ENCODE peak calls at places on chromosomes 4 and X, in nine cellular contexts. One of them, this sample, is unnamed.

GRCh38 chr4:184745747-184746531 is 12.0 kb upstream of the CENPU start:
- DNase-seq in activated CD4-positive, alpha-beta T cell treated with anti-CD3 and anti-CD28 coated beads for 1 hour: peak; percentile 57
- DNase-seq in HL-60: peak; percentile 90
- DNase-seq in heart left ventricle: peak; percentile 78
- DNase-seq in HTR-8/SVneo: peak; percentile 81
- DNase-seq in T-helper 2 cell: peak; percentile 22
- DNase-seq in Ammon's horn: peak; percentile 86
- DNase-seq in uterus: peak; percentile 85
- DNase-seq in choroid plexus epithelial cell: peak; percentile 94
- DNase-seq in this sample: peak; percentile 95

GRCh38 chrX:103818844-103819243 is 13.2 kb downstream of the RAB9B start:
- DNase-seq in Ammon's horn: no peak
- DNase-seq in T-helper 2 cell: no peak
- DNase-seq in activated CD4-positive, alpha-beta T cell treated with anti-CD3 and anti-CD28 coated beads for 1 hour: no peak
- DNase-seq in heart left ventricle: no peak
- DNase-seq in choroid plexus epithelial cell: peak; percentile 10
- DNase-seq in HTR-8/SVneo: no peak
- DNase-seq in uterus: no peak
- DNase-seq in HL-60: no peak
- DNase-seq in this sample: no peak

GRCh38 chr4:123453006-123453685 is 56.6 kb downstream of the SPRY1 start:
- DNase-seq in HTR-8/SVneo: no peak
- DNase-seq in heart left ventricle: no peak
- DNase-seq in activated CD4-positive, alpha-beta T cell treated with anti-CD3 and anti-CD28 coated beads for 1 hour: no peak
- DNase-seq in T-helper 2 cell: no peak
- DNase-seq in HL-60: no peak
- DNase-seq in choroid plexus epithelial cell: peak; percentile 46
- DNase-seq in uterus: no peak
- DNase-seq in Ammon's horn: no peak
- DNase-seq in this sample: no peak

GRCh38 chr4:149164282-149164681 is 651.4 kb downstream of the IQCM start:
- DNase-seq in choroid plexus epithelial cell: peak; percentile 73
- DNase-seq in heart left ventricle: no peak
- DNase-seq in Ammon's horn: no peak
- DNase-seq in activated CD4-positive, alpha-beta T cell treated with anti-CD3 and anti-CD28 coated beads for 1 hour: no peak
- DNase-seq in uterus: no peak
- DNase-seq in HTR-8/SVneo: peak; percentile 25
- DNase-seq in T-helper 2 cell: no peak
- DNase-seq in HL-60: no peak
- DNase-seq in this sample: no peak

GRCh38 chr4:142473960-142474338 is 372.2 kb downstream of the INPP4B start:
- DNase-seq in choroid plexus epithelial cell: no peak
- DNase-seq in HTR-8/SVneo: no peak
- DNase-seq in T-helper 2 cell: no peak
- DNase-seq in activated CD4-positive, alpha-beta T cell treated with anti-CD3 and anti-CD28 coated beads for 1 hour: no peak
- DNase-seq in Ammon's horn: no peak
- DNase-seq in HL-60: no peak
- DNase-seq in uterus: no peak
- DNase-seq in heart left ventricle: no peak
- DNase-seq in this sample: no peak

GRCh38 chr4:1819284-1819683 is 26.2 kb downstream of the FGFR3 start:
- DNase-seq in heart left ventricle: no peak
- DNase-seq in Ammon's horn: no peak
- DNase-seq in uterus: no peak
- DNase-seq in choroid plexus epithelial cell: no peak
- DNase-seq in HL-60: no peak
- DNase-seq in HTR-8/SVneo: no peak
- DNase-seq in activated CD4-positive, alpha-beta T cell treated with anti-CD3 and anti-CD28 coated beads for 1 hour: no peak
- DNase-seq in T-helper 2 cell: no peak
- DNase-seq in this sample: no peak

GRCh38 chrX:10028283-10029104 is 61.3 kb downstream of the CLDN34 start:
- DNase-seq in T-helper 2 cell: no peak
- DNase-seq in choroid plexus epithelial cell: no peak
- DNase-seq in HTR-8/SVneo: no peak
- DNase-seq in Ammon's horn: no peak
- DNase-seq in uterus: no peak
- DNase-seq in activated CD4-positive, alpha-beta T cell treated with anti-CD3 and anti-CD28 coated beads for 1 hour: no peak
- DNase-seq in HL-60: no peak
- DNase-seq in heart left ventricle: no peak
- DNase-seq in this sample: no peak

GRCh38 chr4:101599620-101600019 is 190.9 kb upstream of the BANK1 start:
- DNase-seq in T-helper 2 cell: no peak
- DNase-seq in Ammon's horn: no peak
- DNase-seq in uterus: no peak
- DNase-seq in activated CD4-positive, alpha-beta T cell treated with anti-CD3 and anti-CD28 coated beads for 1 hour: no peak
- DNase-seq in heart left ventricle: no peak
- DNase-seq in HL-60: no peak
- DNase-seq in choroid plexus epithelial cell: peak; percentile 70
- DNase-seq in HTR-8/SVneo: no peak
- DNase-seq in this sample: no peak

GRCh38 chr4:75512336-75513211 is 1.6 kb downstream of the RCHY1 start:
- DNase-seq in choroid plexus epithelial cell: peak; percentile 53
- DNase-seq in T-helper 2 cell: peak; percentile 10
- DNase-seq in Ammon's horn: no peak
- DNase-seq in heart left ventricle: no peak
- DNase-seq in HTR-8/SVneo: peak; percentile 2
- DNase-seq in uterus: no peak
- DNase-seq in activated CD4-positive, alpha-beta T cell treated with anti-CD3 and anti-CD28 coated beads for 1 hour: no peak
- DNase-seq in HL-60: peak; percentile 61
- DNase-seq in this sample: peak; percentile 78

GRCh38 chr4:90445380-90445779 is 318.2 kb downstream of the CCSER1 start:
- DNase-seq in Ammon's horn: no peak
- DNase-seq in HL-60: no peak
- DNase-seq in activated CD4-positive, alpha-beta T cell treated with anti-CD3 and anti-CD28 coated beads for 1 hour: no peak
- DNase-seq in uterus: no peak
- DNase-seq in heart left ventricle: no peak
- DNase-seq in choroid plexus epithelial cell: peak; percentile 66
- DNase-seq in T-helper 2 cell: no peak
- DNase-seq in HTR-8/SVneo: peak; percentile 13
- DNase-seq in this sample: no peak

GRCh38 chr4:24693636-24694035 is 101.7 kb upstream of the SOD3 start:
- DNase-seq in activated CD4-positive, alpha-beta T cell treated with anti-CD3 and anti-CD28 coated beads for 1 hour: no peak
- DNase-seq in heart left ventricle: no peak
- DNase-seq in uterus: no peak
- DNase-seq in HL-60: no peak
- DNase-seq in HTR-8/SVneo: no peak
- DNase-seq in Ammon's horn: no peak
- DNase-seq in T-helper 2 cell: no peak
- DNase-seq in choroid plexus epithelial cell: no peak
- DNase-seq in this sample: no peak

GRCh38 chr4:174316546-174316945 is 32.8 kb downstream of the CEP44 start:
- DNase-seq in heart left ventricle: no peak
- DNase-seq in Ammon's horn: no peak
- DNase-seq in uterus: no peak
- DNase-seq in HL-60: no peak
- DNase-seq in T-helper 2 cell: no peak
- DNase-seq in choroid plexus epithelial cell: no peak
- DNase-seq in activated CD4-positive, alpha-beta T cell treated with anti-CD3 and anti-CD28 coated beads for 1 hour: no peak
- DNase-seq in HTR-8/SVneo: no peak
- DNase-seq in this sample: no peak

GRCh38 chrX:110003167-110004156 is 548 bp downstream of the TMEM164 start:
- DNase-seq in HL-60: peak; percentile 16
- DNase-seq in choroid plexus epithelial cell: no peak
- DNase-seq in Ammon's horn: no peak
- DNase-seq in uterus: peak; percentile 21
- DNase-seq in activated CD4-positive, alpha-beta T cell treated with anti-CD3 and anti-CD28 coated beads for 1 hour: no peak
- DNase-seq in heart left ventricle: peak; percentile 21
- DNase-seq in HTR-8/SVneo: no peak
- DNase-seq in T-helper 2 cell: no peak
- DNase-seq in this sample: peak; percentile 33

GRCh38 chr4:167826281-167826680 is 266.1 kb upstream of the ANXA10 start:
- DNase-seq in HL-60: no peak
- DNase-seq in choroid plexus epithelial cell: peak; percentile 42
- DNase-seq in uterus: no peak
- DNase-seq in HTR-8/SVneo: no peak
- DNase-seq in Ammon's horn: no peak
- DNase-seq in heart left ventricle: no peak
- DNase-seq in T-helper 2 cell: no peak
- DNase-seq in activated CD4-positive, alpha-beta T cell treated with anti-CD3 and anti-CD28 coated beads for 1 hour: no peak
- DNase-seq in this sample: peak; percentile 2

GRCh38 chr4:117137143-117137542 is 51.8 kb upstream of the TRAM1L1 start:
- DNase-seq in HL-60: no peak
- DNase-seq in activated CD4-positive, alpha-beta T cell treated with anti-CD3 and anti-CD28 coated beads for 1 hour: no peak
- DNase-seq in HTR-8/SVneo: no peak
- DNase-seq in choroid plexus epithelial cell: peak; percentile 74
- DNase-seq in T-helper 2 cell: no peak
- DNase-seq in Ammon's horn: no peak
- DNase-seq in uterus: no peak
- DNase-seq in heart left ventricle: no peak
- DNase-seq in this sample: peak; percentile 22

GRCh38 chrX:119512145-119512800 is 44.0 kb downstream of the SLC25A5 start:
- DNase-seq in choroid plexus epithelial cell: peak; percentile 81
- DNase-seq in Ammon's horn: peak; percentile 67
- DNase-seq in HTR-8/SVneo: peak; percentile 79
- DNase-seq in activated CD4-positive, alpha-beta T cell treated with anti-CD3 and anti-CD28 coated beads for 1 hour: no peak
- DNase-seq in T-helper 2 cell: no peak
- DNase-seq in heart left ventricle: peak; percentile 45
- DNase-seq in uterus: peak; percentile 24
- DNase-seq in HL-60: peak; percentile 69
- DNase-seq in this sample: peak; percentile 34

GRCh38 chr4:113756005-113756410 is 5.5 kb downstream of the CAMK2D start:
- DNase-seq in HTR-8/SVneo: no peak
- DNase-seq in uterus: no peak
- DNase-seq in choroid plexus epithelial cell: peak; percentile 72
- DNase-seq in heart left ventricle: no peak
- DNase-seq in activated CD4-positive, alpha-beta T cell treated with anti-CD3 and anti-CD28 coated beads for 1 hour: no peak
- DNase-seq in HL-60: no peak
- DNase-seq in Ammon's horn: peak; percentile 20
- DNase-seq in T-helper 2 cell: no peak
- DNase-seq in this sample: no peak

GRCh38 chrX:98111684-98112083 is 1228.0 kb downstream of the RPA4 start:
- DNase-seq in heart left ventricle: no peak
- DNase-seq in HTR-8/SVneo: no peak
- DNase-seq in Ammon's horn: no peak
- DNase-seq in HL-60: no peak
- DNase-seq in T-helper 2 cell: no peak
- DNase-seq in activated CD4-positive, alpha-beta T cell treated with anti-CD3 and anti-CD28 coated beads for 1 hour: no peak
- DNase-seq in uterus: no peak
- DNase-seq in choroid plexus epithelial cell: no peak
- DNase-seq in this sample: no peak

GRCh38 chr4:37648084-37648817 is 37.9 kb downstream of the RELL1 start:
- DNase-seq in uterus: peak; percentile 68
- DNase-seq in heart left ventricle: peak; percentile 48
- DNase-seq in HTR-8/SVneo: peak; percentile 86
- DNase-seq in choroid plexus epithelial cell: peak; percentile 97
- DNase-seq in Ammon's horn: peak; percentile 23
- DNase-seq in HL-60: peak; percentile 73
- DNase-seq in activated CD4-positive, alpha-beta T cell treated with anti-CD3 and anti-CD28 coated beads for 1 hour: no peak
- DNase-seq in T-helper 2 cell: no peak
- DNase-seq in this sample: peak; percentile 41

GRCh38 chr4:93788712-93789111 is 39.8 kb upstream of the ATOH1 start:
- DNase-seq in heart left ventricle: no peak
- DNase-seq in T-helper 2 cell: no peak
- DNase-seq in choroid plexus epithelial cell: peak; percentile 61
- DNase-seq in HTR-8/SVneo: peak; percentile 13
- DNase-seq in uterus: no peak
- DNase-seq in HL-60: no peak
- DNase-seq in activated CD4-positive, alpha-beta T cell treated with anti-CD3 and anti-CD28 coated beads for 1 hour: no peak
- DNase-seq in Ammon's horn: peak; percentile 15
- DNase-seq in this sample: no peak

GRCh38 chr4:112279025-112279881 is 6.5 kb downstream of the TIFA start:
- DNase-seq in T-helper 2 cell: no peak
- DNase-seq in HTR-8/SVneo: no peak
- DNase-seq in uterus: no peak
- DNase-seq in heart left ventricle: no peak
- DNase-seq in choroid plexus epithelial cell: peak; percentile 44
- DNase-seq in Ammon's horn: no peak
- DNase-seq in activated CD4-positive, alpha-beta T cell treated with anti-CD3 and anti-CD28 coated beads for 1 hour: no peak
- DNase-seq in HL-60: peak; percentile 69
- DNase-seq in this sample: peak; percentile 41

GRCh38 chr4:69617083-69617694 is 22.3 kb downstream of the UGT2A2 start:
- DNase-seq in T-helper 2 cell: no peak
- DNase-seq in HL-60: no peak
- DNase-seq in uterus: no peak
- DNase-seq in HTR-8/SVneo: peak; percentile 0
- DNase-seq in Ammon's horn: peak; percentile 21
- DNase-seq in heart left ventricle: no peak
- DNase-seq in activated CD4-positive, alpha-beta T cell treated with anti-CD3 and anti-CD28 coated beads for 1 hour: no peak
- DNase-seq in choroid plexus epithelial cell: peak; percentile 72
- DNase-seq in this sample: peak; percentile 35

GRCh38 chr4:83489711-83490326 is 4.9 kb upstream of the ABRAXAS1 start:
- DNase-seq in activated CD4-positive, alpha-beta T cell treated with anti-CD3 and anti-CD28 coated beads for 1 hour: no peak
- DNase-seq in uterus: no peak
- DNase-seq in heart left ventricle: no peak
- DNase-seq in T-helper 2 cell: no peak
- DNase-seq in choroid plexus epithelial cell: no peak
- DNase-seq in HL-60: no peak
- DNase-seq in HTR-8/SVneo: no peak
- DNase-seq in Ammon's horn: no peak
- DNase-seq in this sample: no peak

GRCh38 chr4:93834371-93835066 is 6.0 kb downstream of the ATOH1 start:
- DNase-seq in activated CD4-positive, alpha-beta T cell treated with anti-CD3 and anti-CD28 coated beads for 1 hour: no peak
- DNase-seq in Ammon's horn: no peak
- DNase-seq in HTR-8/SVneo: no peak
- DNase-seq in choroid plexus epithelial cell: no peak
- DNase-seq in HL-60: no peak
- DNase-seq in uterus: no peak
- DNase-seq in heart left ventricle: no peak
- DNase-seq in T-helper 2 cell: no peak
- DNase-seq in this sample: no peak

GRCh38 chrX:40539214-40540142 is 41.3 kb upstream of the ATP6AP2 start:
- DNase-seq in activated CD4-positive, alpha-beta T cell treated with anti-CD3 and anti-CD28 coated beads for 1 hour: peak; percentile 50
- DNase-seq in heart left ventricle: no peak
- DNase-seq in uterus: peak; percentile 66
- DNase-seq in T-helper 2 cell: peak; percentile 54
- DNase-seq in HL-60: peak; percentile 93
- DNase-seq in choroid plexus epithelial cell: peak; percentile 48
- DNase-seq in HTR-8/SVneo: no peak
- DNase-seq in Ammon's horn: peak; percentile 20
- DNase-seq in this sample: peak; percentile 71

GRCh38 chr4:72743078-72743477 is 174.1 kb upstream of the ADAMTS3 start:
- DNase-seq in T-helper 2 cell: no peak
- DNase-seq in HTR-8/SVneo: no peak
- DNase-seq in HL-60: no peak
- DNase-seq in activated CD4-positive, alpha-beta T cell treated with anti-CD3 and anti-CD28 coated beads for 1 hour: no peak
- DNase-seq in uterus: no peak
- DNase-seq in Ammon's horn: no peak
- DNase-seq in heart left ventricle: no peak
- DNase-seq in choroid plexus epithelial cell: no peak
- DNase-seq in this sample: no peak

GRCh38 chr4:104866809-104867208 is 279.9 kb upstream of the TET2 start:
- DNase-seq in activated CD4-positive, alpha-beta T cell treated with anti-CD3 and anti-CD28 coated beads for 1 hour: no peak
- DNase-seq in choroid plexus epithelial cell: no peak
- DNase-seq in HL-60: no peak
- DNase-seq in heart left ventricle: no peak
- DNase-seq in uterus: no peak
- DNase-seq in HTR-8/SVneo: no peak
- DNase-seq in T-helper 2 cell: no peak
- DNase-seq in Ammon's horn: no peak
- DNase-seq in this sample: no peak

GRCh38 chr4:42329421-42329820 is 67.9 kb upstream of the SHISA3 start:
- DNase-seq in heart left ventricle: no peak
- DNase-seq in uterus: no peak
- DNase-seq in HTR-8/SVneo: no peak
- DNase-seq in activated CD4-positive, alpha-beta T cell treated with anti-CD3 and anti-CD28 coated beads for 1 hour: no peak
- DNase-seq in HL-60: no peak
- DNase-seq in choroid plexus epithelial cell: no peak
- DNase-seq in T-helper 2 cell: no peak
- DNase-seq in Ammon's horn: no peak
- DNase-seq in this sample: no peak

GRCh38 chr4:80255374-80256095 is 10.9 kb upstream of the FGF5 start:
- DNase-seq in activated CD4-positive, alpha-beta T cell treated with anti-CD3 and anti-CD28 coated beads for 1 hour: no peak
- DNase-seq in Ammon's horn: no peak
- DNase-seq in choroid plexus epithelial cell: no peak
- DNase-seq in HL-60: no peak
- DNase-seq in T-helper 2 cell: no peak
- DNase-seq in heart left ventricle: no peak
- DNase-seq in HTR-8/SVneo: no peak
- DNase-seq in uterus: no peak
- DNase-seq in this sample: no peak

GRCh38 chrX:67693928-67694327 is 150.1 kb downstream of the AR start:
- DNase-seq in activated CD4-positive, alpha-beta T cell treated with anti-CD3 and anti-CD28 coated beads for 1 hour: no peak
- DNase-seq in T-helper 2 cell: no peak
- DNase-seq in HL-60: no peak
- DNase-seq in HTR-8/SVneo: no peak
- DNase-seq in uterus: no peak
- DNase-seq in choroid plexus epithelial cell: no peak
- DNase-seq in heart left ventricle: no peak
- DNase-seq in Ammon's horn: no peak
- DNase-seq in this sample: no peak

GRCh38 chr4:8210631-8211030 is 11.5 kb downstream of the SH3TC1 start:
- DNase-seq in choroid plexus epithelial cell: no peak
- DNase-seq in Ammon's horn: no peak
- DNase-seq in HL-60: no peak
- DNase-seq in activated CD4-positive, alpha-beta T cell treated with anti-CD3 and anti-CD28 coated beads for 1 hour: no peak
- DNase-seq in HTR-8/SVneo: no peak
- DNase-seq in uterus: no peak
- DNase-seq in heart left ventricle: no peak
- DNase-seq in T-helper 2 cell: no peak
- DNase-seq in this sample: no peak